ENCODE peak calls at places on chromosomes 11 and 22, in eight cellular contexts. J is HEK293T; L is stimulated activated CD8-positive, alpha-beta memory T cell treated with anti-CD3 and anti-CD28 coated beads, Interleukin-7, amount 100 ng/mL, for 1 hour; I is C1 segment of cervical spinal cord; K is T47D; F is fibroblast of villous mesenchyme; H is ACHN; G is effector CD4-positive, alpha-beta T cell. D is an unnamed sample.

GRCh38 chr11:73240190-73240781 is 22.2 kb downstream of the P2RY2 start:
- DNase-seq in J (no peak), L (no peak), I (no peak), K (no peak), F (peak; percentile 41), H (no peak), G (no peak), D (peak; percentile 64)

GRCh38 chr22:25380141-25380747 is 160.8 kb downstream of the CRYBB2 start:
- DNase-seq in J (no peak), L (no peak), I (no peak), K (no peak), F (no peak), H (no peak), G (no peak), D (no peak)

GRCh38 chr22:37801946-37802309 is 5.8 kb upstream of the GCAT start:
- DNase-seq in J (no peak), L (no peak), I (no peak), K (no peak), F (no peak), H (no peak), G (no peak), D (no peak)

GRCh38 chr11:60895687-60896086 is 10.7 kb downstream of the PRPF19 start:
- DNase-seq in J (no peak), L (no peak), I (no peak), K (no peak), F (no peak), H (no peak), G (no peak), D (no peak)

GRCh38 chr11:74306440-74307175 is 4.8 kb downstream of the P4HA3 start:
- DNase-seq in J (no peak), L (no peak), I (no peak), K (no peak), F (no peak), H (no peak), G (no peak), D (no peak)

GRCh38 chr11:94132152-94132558 is 3.5 kb downstream of the PANX1 start:
- DNase-seq in J (no peak), L (no peak), I (no peak), K (no peak), F (peak; percentile 87), H (peak; percentile 20), G (no peak), D (no peak)

GRCh38 chr11:6968816-6969215 is 42.6 kb downstream of the ZNF215 start:
- DNase-seq in J (no peak), L (no peak), I (no peak), K (no peak), F (no peak), H (no peak), G (no peak), D (no peak)

GRCh38 chr11:2507212-2507901 is 62.5 kb downstream of the KCNQ1 start:
- DNase-seq in J (no peak), L (no peak), I (no peak), K (no peak), F (no peak), H (no peak), G (no peak), D (peak; percentile 32)

GRCh38 chr11:17873571-17873970 is 139.0 kb downstream of the KCNC1 start:
- DNase-seq in J (no peak), L (no peak), I (no peak), K (no peak), F (no peak), H (no peak), G (no peak), D (no peak)